ENCODE peak calls at places on chromosomes 12 and 14, in four cellular contexts. One of them, this sample, is unnamed.
A peak's percentile ranks its signal among the peaks of the same experiment; 100 is the strongest.

GRCh38 chr14:56422703-56423213 is 156.8 kb upstream of the TMEM260 start:
- DNase-seq in Right ventricle myocardium superior: peak; percentile 41
- DNase-seq in breast epithelium: peak; percentile 76
- DNase-seq in EL: peak; percentile 40
- DNase-seq in this sample: peak; percentile 76

GRCh38 chr12:43992856-43993255 is 157.0 kb downstream of the TMEM117 start:
- DNase-seq in Right ventricle myocardium superior: no peak
- DNase-seq in breast epithelium: no peak
- DNase-seq in EL: no peak
- DNase-seq in this sample: no peak

GRCh38 chr12:105109465-105110212 is 2.1 kb downstream of the WASHC4 start:
- DNase-seq in EL: peak; percentile 66
- DNase-seq in breast epithelium: no peak
- DNase-seq in Right ventricle myocardium superior: no peak
- DNase-seq in this sample: no peak

GRCh38 chr14:90660865-90661570 is 155.2 kb downstream of the TTC7B start:
- DNase-seq in Right ventricle myocardium superior: peak; percentile 64
- DNase-seq in breast epithelium: no peak
- DNase-seq in EL: no peak
- DNase-seq in this sample: no peak

GRCh38 chr14:38663382-38663781 is 407.5 kb upstream of the CLEC14A start:
- DNase-seq in EL: no peak
- DNase-seq in breast epithelium: no peak
- DNase-seq in Right ventricle myocardium superior: no peak
- DNase-seq in this sample: no peak

GRCh38 chr14:44962573-44963528 is 861 bp downstream of the TOGARAM1 start:
- DNase-seq in EL: peak; percentile 50
- DNase-seq in Right ventricle myocardium superior: peak; percentile 68
- DNase-seq in breast epithelium: peak; percentile 28
- DNase-seq in this sample: peak; percentile 28

GRCh38 chr12:122872815-122873361 is 23.0 kb downstream of the VPS37B start:
- DNase-seq in EL: no peak
- DNase-seq in Right ventricle myocardium superior: no peak
- DNase-seq in breast epithelium: no peak
- DNase-seq in this sample: no peak

GRCh38 chr14:58690801-58691516 is 53.2 kb downstream of the DACT1 start:
- DNase-seq in Right ventricle myocardium superior: no peak
- DNase-seq in EL: no peak
- DNase-seq in breast epithelium: no peak
- DNase-seq in this sample: no peak

GRCh38 chr14:73457050-73457934 is 1.1 kb downstream of the NUMB start:
- DNase-seq in EL: peak; percentile 60
- DNase-seq in Right ventricle myocardium superior: peak; percentile 54
- DNase-seq in breast epithelium: no peak
- DNase-seq in this sample: no peak

GRCh38 chr14:76591270-76591669 is 170.0 kb upstream of the VASH1 start:
- DNase-seq in breast epithelium: no peak
- DNase-seq in EL: no peak
- DNase-seq in Right ventricle myocardium superior: no peak
- DNase-seq in this sample: no peak

GRCh38 chr12:95715177-95715576 is 75.4 kb downstream of the NTN4 start:
- DNase-seq in Right ventricle myocardium superior: no peak
- DNase-seq in EL: no peak
- DNase-seq in breast epithelium: no peak
- DNase-seq in this sample: no peak

GRCh38 chr12:103742349-103742784 is 98.7 kb downstream of the NT5DC3 start:
- DNase-seq in breast epithelium: peak; percentile 67
- DNase-seq in Right ventricle myocardium superior: no peak
- DNase-seq in EL: peak; percentile 38
- DNase-seq in this sample: no peak

GRCh38 chr12:25322918-25323773 is 72.4 kb upstream of the KRAS start:
- DNase-seq in Right ventricle myocardium superior: no peak
- DNase-seq in EL: peak; percentile 24
- DNase-seq in breast epithelium: no peak
- DNase-seq in this sample: no peak

GRCh38 chr14:36035675-36036074 is 140.8 kb downstream of the PTCSC3 start:
- DNase-seq in EL: no peak
- DNase-seq in breast epithelium: no peak
- DNase-seq in Right ventricle myocardium superior: no peak
- DNase-seq in this sample: no peak

GRCh38 chr12:104372048-104372720 is 68.6 kb downstream of the EID3 start:
- DNase-seq in Right ventricle myocardium superior: no peak
- DNase-seq in EL: peak; percentile 42
- DNase-seq in breast epithelium: no peak
- DNase-seq in this sample: no peak